ENCODE peak calls at places on chromosomes 12 and 14, in five cellular contexts. C is effector memory CD8-positive, alpha-beta T cell; S is ELR; M is bronchial epithelial cell; X is choroid plexus epithelial cell. J is an unnamed sample.

GRCh38 chr12:5434647-5434968 is 2.7 kb downstream of the NTF3 start:
- DNase-seq in C (no peak), S (no peak), X (no peak), M (no peak), J (no peak)

GRCh38 chr14:92534863-92535654 is 21.5 kb downstream of the RIN3 start:
- DNase-seq in C (no peak), S (no peak), X (no peak), M (no peak), J (no peak)

GRCh38 chr12:3717283-3717974 is 35.5 kb downstream of the CRACR2A start:
- DNase-seq in S (no peak), C (no peak), M (no peak), X (no peak), J (no peak)

GRCh38 chr14:38548091-38548490 is 292.2 kb upstream of the CLEC14A start:
- DNase-seq in S (no peak), M (no peak), C (no peak), X (no peak), J (no peak)

GRCh38 chr14:72699852-72700257 is 194.0 kb downstream of the DPF3 start:
- DNase-seq in X (peak), S (peak), C (no peak), M (peak), J (no peak)

GRCh38 chr12:49367381-49368239 is at the start of gene SPATS2:
- DNase-seq in C (no peak), M (peak), X (peak), S (peak), J (no peak)

GRCh38 chr12:67517181-67517887 is 131.2 kb upstream of the DYRK2 start:
- DNase-seq in M (peak), C (no peak), S (peak), X (no peak), J (no peak)

GRCh38 chr12:88833641-88834116 is 253.4 kb upstream of the KITLG start:
- DNase-seq in C (no peak), S (peak), X (no peak), M (peak), J (no peak)

GRCh38 chr12:43937947-43938346 is 102.1 kb downstream of the TMEM117 start:
- DNase-seq in S (peak), X (peak), C (no peak), M (peak), J (no peak)

GRCh38 chr12:13948631-13949030 is 32.8 kb downstream of the GRIN2B start:
- DNase-seq in M (no peak), C (no peak), S (no peak), X (no peak), J (no peak)

GRCh38 chr12:32419520-32419960 is 20.2 kb downstream of the FGD4 start:
- DNase-seq in C (no peak), X (peak), M (no peak), S (no peak), J (no peak)

GRCh38 chr14:34749408-34749807 is 35.0 kb upstream of the CFL2 start:
- DNase-seq in C (no peak), M (no peak), X (no peak), S (no peak), J (no peak)

GRCh38 chr14:75134644-75135043 is 7.8 kb upstream of the NEK9 start:
- DNase-seq in X (no peak), M (peak), C (no peak), S (no peak), J (no peak)

J was measured in CD4-positive, alpha-beta memory T cell.